ENCODE peak calls at places on chromosomes 13 and 19, in six cellular contexts. P is hepatocyte, N is RWPE1, X is uterus, K is breast epithelium, A is cardiac muscle cell. Q is an unnamed sample.

GRCh38 chr13:110869805-110870706 is 44.8 kb downstream of the ANKRD10 start:
- DNase-seq in P (peak; percentile 91), N (peak; percentile 96), X (peak; percentile 91), K (peak; percentile 93), A (peak; percentile 99), Q (peak; percentile 95)

GRCh38 chr19:5484398-5485285 is 29.4 kb downstream of the ZNRF4 start:
- DNase-seq in P (peak; percentile 41), N (no peak), X (no peak), K (no peak), A (peak; percentile 14), Q (no peak)

GRCh38 chr13:51324714-51325440 is 14.6 kb upstream of the SERPINE3 start:
- DNase-seq in P (no peak), N (no peak), X (no peak), K (no peak), A (no peak), Q (no peak)

GRCh38 chr19:29671393-29672076 is 6.3 kb downstream of the PLEKHF1 start:
- DNase-seq in P (peak; percentile 76), N (peak; percentile 33), X (no peak), K (peak; percentile 74), A (peak; percentile 60), Q (peak; percentile 21)

GRCh38 chr19:41192574-41193419 is at the start of gene CYP2S1:
- DNase-seq in P (peak; percentile 82), N (peak; percentile 59), X (no peak), K (no peak), A (peak; percentile 11), Q (no peak)

GRCh38 chr13:48302920-48303330 is 626 bp upstream of the RB1 start:
- DNase-seq in P (no peak), N (no peak), X (no peak), K (no peak), A (no peak), Q (no peak)

GRCh38 chr19:44848036-44848804 is 2.1 kb downstream of the NECTIN2 start:
- DNase-seq in P (peak; percentile 60), N (peak; percentile 5), X (peak; percentile 26), K (no peak), A (peak; percentile 56), Q (no peak)

GRCh38 chr13:51844862-51845573 is at the start of gene TMEM272:
- DNase-seq in P (peak; percentile 76), N (peak; percentile 62), X (peak; percentile 71), K (no peak), A (peak; percentile 60), Q (peak; percentile 44)

GRCh38 chr13:74040200-74040599 is 94.0 kb downstream of the KLF12 start:
- DNase-seq in P (peak; percentile 65), N (peak; percentile 26), X (no peak), K (no peak), A (peak; percentile 44), Q (no peak)

GRCh38 chr13:35014606-35015005 is 72.5 kb downstream of the NBEA start:
- DNase-seq in P (no peak), N (no peak), X (no peak), K (no peak), A (no peak), Q (no peak)

GRCh38 chr19:47309608-47310007 is at the start of gene C5AR1:
- DNase-seq in P (no peak), N (no peak), X (no peak), K (no peak), A (no peak), Q (no peak)

GRCh38 chr19:584240-585001 is 5.3 kb upstream of the HCN2 start:
- DNase-seq in P (peak; percentile 67), N (no peak), X (peak; percentile 45), K (no peak), A (peak; percentile 66), Q (no peak)

GRCh38 chr13:81171065-81171647 is 830.2 kb upstream of the SPRY2 start:
- DNase-seq in P (peak; percentile 16), N (peak; percentile 4), X (no peak), K (no peak), A (peak; percentile 32), Q (no peak)

GRCh38 chr13:82717249-82717648 is 1165.0 kb downstream of the SLITRK1 start:
- DNase-seq in P (no peak), N (peak; percentile 40), X (no peak), K (no peak), A (peak; percentile 74), Q (no peak)

GRCh38 chr13:26254583-26255102 is 714 bp downstream of the CDK8 start:
- DNase-seq in P (peak; percentile 71), N (peak; percentile 36), X (peak; percentile 43), K (peak; percentile 59), A (peak; percentile 38), Q (peak; percentile 27)

GRCh38 chr19:10104665-10105221 is 1.4 kb upstream of the PPAN start:
- DNase-seq in P (no peak), N (no peak), X (no peak), K (no peak), A (no peak), Q (no peak)

GRCh38 chr19:3478409-3479176 is 1.7 kb downstream of the SMIM24 start:
- DNase-seq in P (no peak), N (no peak), X (no peak), K (no peak), A (no peak), Q (no peak)

GRCh38 chr19:7545904-7546303 is 10.4 kb downstream of the PNPLA6 start:
- DNase-seq in P (no peak), N (no peak), X (no peak), K (no peak), A (no peak), Q (no peak)

GRCh38 chr13:47723898-47724297 is 277.2 kb downstream of the SUCLA2 start:
- DNase-seq in P (no peak), N (no peak), X (no peak), K (no peak), A (no peak), Q (no peak)

GRCh38 chr19:31897292-31897691 is 448.1 kb upstream of the ZNF507 start:
- DNase-seq in P (no peak), N (no peak), X (no peak), K (no peak), A (no peak), Q (no peak)

GRCh38 chr13:28819046-28819747 is 942 bp upstream of the MTUS2 start:
- DNase-seq in P (peak; percentile 26), N (no peak), X (no peak), K (no peak), A (peak; percentile 37), Q (no peak)

GRCh38 chr13:28819748-28820098 is 416 bp upstream of the MTUS2 start:
- DNase-seq in P (peak; percentile 86), N (no peak), X (no peak), K (no peak), A (peak; percentile 54), Q (no peak)

GRCh38 chr13:28822161-28822560 is 2.0 kb downstream of the MTUS2 start:
- DNase-seq in P (no peak), N (no peak), X (no peak), K (no peak), A (no peak), Q (no peak)

GRCh38 chr13:28820099-28821051 is at the start of gene MTUS2:
- DNase-seq in P (peak; percentile 61), N (no peak), X (no peak), K (no peak), A (no peak), Q (no peak)

DNA sequence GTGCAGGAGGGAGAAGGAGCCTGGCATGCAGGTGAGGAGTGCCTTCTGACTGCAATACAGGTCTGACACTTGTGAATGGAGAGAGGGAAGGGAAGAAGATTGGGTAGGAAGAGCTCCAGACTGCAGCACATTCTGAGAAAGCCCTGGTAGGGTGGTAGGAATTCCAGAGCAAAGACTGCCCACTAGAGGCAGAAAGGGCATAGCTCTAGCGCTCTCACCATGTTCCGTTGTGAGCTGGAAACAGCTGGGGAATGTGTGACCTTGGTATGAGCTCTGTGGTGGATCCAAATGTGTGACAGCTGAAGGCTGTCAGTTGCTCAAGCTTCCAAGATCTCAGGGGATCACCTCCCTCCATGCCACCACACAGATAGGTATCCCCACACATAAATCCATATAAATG is 2.9 kb upstream of the MTUS2 start:
- DNase-seq in P (no peak), N (no peak), X (no peak), K (no peak), A (no peak), Q (no peak)
- TF ChIP-seq CTCF in P (no peak), N (no peak), X (no peak), K (no peak), A (peak; percentile 6), Q (no peak)

GRCh38 chr19:50362656-50363424 is 2.6 kb downstream of the NAPSA start:
- DNase-seq in P (no peak), N (no peak), X (no peak), K (no peak), A (no peak), Q (no peak)

GRCh38 chr19:50362030-50362412 is 3.4 kb downstream of the NAPSA start:
- DNase-seq in P (no peak), N (no peak), X (no peak), K (no peak), A (no peak), Q (no peak)

GRCh38 chr19:50361290-50362029 is 4.0 kb downstream of the NAPSA start:
- DNase-seq in P (no peak), N (no peak), X (no peak), K (no peak), A (no peak), Q (no peak)

GRCh38 chr19:50368649-50369570 is 3.5 kb upstream of the NAPSA start:
- DNase-seq in P (peak; percentile 87), N (peak; percentile 91), X (peak; percentile 85), K (peak; percentile 82), A (peak; percentile 90), Q (peak; percentile 91)

GRCh38 chr19:50365434-50366306 is at the start of gene NAPSA:
- DNase-seq in P (no peak), N (no peak), X (no peak), K (no peak), A (no peak), Q (no peak)
- TF ChIP-seq CTCF in P (no peak), N (no peak), X (no peak), K (no peak), A (no peak), Q (no peak)

DNA sequence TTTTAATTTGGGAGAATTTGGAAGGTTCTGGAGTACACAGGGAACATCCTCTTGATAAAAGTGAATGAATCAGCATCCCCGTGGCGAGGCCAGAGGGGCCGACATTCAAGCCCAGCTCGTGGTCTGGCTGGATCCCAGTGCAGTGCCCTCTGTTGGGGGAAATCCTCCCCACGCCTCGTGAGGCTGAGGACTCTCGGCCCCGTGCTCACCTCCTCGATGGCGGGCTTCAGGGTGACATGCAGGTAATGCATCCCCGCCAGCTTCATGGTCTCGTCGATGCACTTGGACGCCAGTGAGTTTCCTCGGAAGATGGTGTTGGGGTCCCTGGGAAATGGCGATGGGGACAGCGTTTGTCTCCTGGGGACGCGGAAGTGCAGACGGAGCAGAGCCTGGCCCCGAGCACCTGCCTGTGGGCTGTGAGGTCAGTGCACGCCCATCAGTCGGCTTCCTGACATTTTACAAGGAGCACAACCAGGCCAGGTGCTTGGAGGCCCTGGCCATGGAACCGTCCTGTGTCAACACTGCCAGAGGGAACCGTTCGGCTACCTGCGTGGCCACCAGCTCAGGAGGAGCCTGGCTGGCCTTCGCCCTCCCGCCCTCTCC is 43.3 kb upstream of the C13orf46 start:
- DNase-seq in P (no peak), N (no peak), X (no peak), K (no peak), A (peak; percentile 60), Q (no peak)
- TF ChIP-seq CTCF in P (peak; percentile 12), N (no peak), X (no peak), K (no peak), A (peak; percentile 45), Q (no peak)

DNA sequence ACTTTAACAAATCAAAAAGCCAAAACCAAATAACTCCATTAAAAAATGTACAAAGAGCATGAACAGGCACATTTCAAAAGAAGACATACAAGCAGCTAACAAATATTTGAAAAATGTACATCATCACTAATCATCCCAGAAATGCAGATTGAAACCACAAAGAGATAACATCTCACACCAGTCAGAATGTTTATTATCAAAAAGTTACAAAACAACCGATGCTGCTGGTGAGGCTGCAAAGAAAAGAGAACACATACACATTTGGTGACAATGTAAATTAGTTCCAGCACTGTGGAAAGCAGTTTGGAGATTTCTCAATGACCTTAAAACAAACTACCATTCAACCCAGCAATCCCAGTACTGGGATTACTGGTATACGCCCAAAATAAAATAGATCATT is 756.0 kb upstream of the PCDH20 start:
- DNase-seq in P (no peak), N (no peak), X (no peak), K (no peak), A (no peak), Q (no peak)
- TF ChIP-seq CTCF in P (no peak), N (no peak), X (no peak), K (no peak), A (no peak), Q (no peak)